ENCODE peak calls at places on chromosomes 7 and 10, in eight cellular contexts. N is naive B cell, K is KG1, E is COR-L47, V is nephron progenitor cell, S is stromal cell of bone marrow, Y is cardiac muscle cell, F is amniotic stem cell. L is an unnamed sample.

GRCh38 chr10:48496831-48497792 is 107.8 kb downstream of the ARHGAP22 start:
- DNase-seq in N (no peak), K (no peak), E (no peak), V (no peak), S (peak), Y (peak), F (peak), L (no peak)

GRCh38 chr7:151175793-151176311 is 8.4 kb upstream of the GBX1 start:
- DNase-seq in N (no peak), K (no peak), E (no peak), V (no peak), S (no peak), Y (no peak), F (no peak), L (no peak)

GRCh38 chr7:139735466-139735865 is 42.3 kb downstream of the HIPK2 start:
- DNase-seq in N (no peak), K (no peak), E (no peak), V (no peak), S (no peak), Y (no peak), F (no peak), L (no peak)

GRCh38 chr10:96967847-96968246 is 135.7 kb downstream of the LCOR start:
- DNase-seq in N (no peak), K (no peak), E (no peak), V (no peak), S (no peak), Y (no peak), F (no peak), L (no peak)

GRCh38 chr10:71837085-71837827 is 13.8 kb downstream of the PSAP start:
- DNase-seq in N (no peak), K (no peak), E (no peak), V (peak), S (no peak), Y (no peak), F (no peak), L (no peak)

GRCh38 chr7:55251313-55251712 is 113.8 kb upstream of the LANCL2 start:
- DNase-seq in N (no peak), K (no peak), E (no peak), V (no peak), S (no peak), Y (no peak), F (no peak), L (no peak)

GRCh38 chr10:132248455-132249231 is 59.1 kb downstream of the STK32C start:
- DNase-seq in N (peak), K (no peak), E (peak), V (peak), S (no peak), Y (peak), F (no peak), L (peak)

GRCh38 chr10:17523917-17524316 is 69.5 kb upstream of the ST8SIA6 start:
- DNase-seq in N (no peak), K (no peak), E (no peak), V (no peak), S (no peak), Y (no peak), F (no peak), L (no peak)

GRCh38 chr7:84207025-84207424 is 12.4 kb upstream of the SEMA3A start:
- DNase-seq in N (no peak), K (no peak), E (peak), V (no peak), S (no peak), Y (no peak), F (no peak), L (no peak)

GRCh38 chr10:71486465-71487114 is 89.9 kb downstream of the CDH23 start:
- DNase-seq in N (no peak), K (peak), E (no peak), V (peak), S (peak), Y (peak), F (no peak), L (peak)

GRCh38 chr10:60473557-60473956 is 83.9 kb upstream of the ANK3 start:
- DNase-seq in N (no peak), K (no peak), E (no peak), V (no peak), S (no peak), Y (no peak), F (no peak), L (no peak)

GRCh38 chr10:101014966-101015581 is 15.5 kb downstream of the LZTS2 start:
- DNase-seq in N (no peak), K (no peak), E (no peak), V (no peak), S (peak), Y (peak), F (peak), L (no peak)

GRCh38 chr7:26360606-26361005 is 68.9 kb downstream of the SNX10 start:
- DNase-seq in N (peak), K (no peak), E (no peak), V (no peak), S (no peak), Y (no peak), F (no peak), L (no peak)

GRCh38 chr10:25028711-25029110 is 12.3 kb downstream of the THNSL1 start:
- DNase-seq in N (no peak), K (no peak), E (no peak), V (no peak), S (no peak), Y (no peak), F (no peak), L (no peak)

GRCh38 chr7:151243411-151244155 is 4.9 kb downstream of the SMARCD3 start:
- DNase-seq in N (peak), K (no peak), E (peak), V (no peak), S (no peak), Y (no peak), F (no peak), L (peak)

GRCh38 chr7:87858427-87859100 is 17.6 kb downstream of the SLC25A40 start:
- DNase-seq in N (no peak), K (no peak), E (no peak), V (no peak), S (no peak), Y (no peak), F (no peak), L (no peak)

GRCh38 chr7:83153419-83153818 is 9.3 kb downstream of the PCLO start:
- DNase-seq in N (no peak), K (no peak), E (no peak), V (no peak), S (no peak), Y (no peak), F (no peak), L (no peak)

GRCh38 chr10:28872592-28873165 is 195.4 kb downstream of the BAMBI start:
- DNase-seq in N (no peak), K (no peak), E (no peak), V (no peak), S (no peak), Y (peak), F (no peak), L (no peak)

GRCh38 chr10:23291551-23292334 is 52.9 kb downstream of the C10orf67 start:
- DNase-seq in N (no peak), K (no peak), E (no peak), V (no peak), S (no peak), Y (no peak), F (no peak), L (peak)

GRCh38 chr10:124497196-124497990 is 35.8 kb downstream of the LHPP start:
- DNase-seq in N (no peak), K (no peak), E (no peak), V (no peak), S (no peak), Y (no peak), F (no peak), L (no peak)

GRCh38 chr10:12819071-12819470 is 182.4 kb downstream of the CCDC3 start:
- DNase-seq in N (no peak), K (no peak), E (no peak), V (no peak), S (no peak), Y (no peak), F (no peak), L (no peak)

GRCh38 chr7:47453093-47454056 is 128.5 kb downstream of the TNS3 start:
- DNase-seq in N (no peak), K (no peak), E (peak), V (no peak), S (peak), Y (peak), F (peak), L (peak)

GRCh38 chr10:72170263-72170662 is 45.5 kb upstream of the ANAPC16 start:
- DNase-seq in N (no peak), K (no peak), E (no peak), V (no peak), S (no peak), Y (no peak), F (no peak), L (no peak)

GRCh38 chr10:102003541-102003940 is 52.4 kb downstream of the ARMH3 start:
- DNase-seq in N (no peak), K (no peak), E (peak), V (no peak), S (peak), Y (peak), F (no peak), L (no peak)

GRCh38 chr7:130393095-130393494 is 12.8 kb downstream of the CPA1 start:
- DNase-seq in N (no peak), K (no peak), E (no peak), V (no peak), S (peak), Y (peak), F (no peak), L (no peak)

GRCh38 chr7:90560730-90561129 is 35.4 kb upstream of the CDK14 start:
- DNase-seq in N (no peak), K (no peak), E (no peak), V (no peak), S (peak), Y (peak), F (no peak), L (no peak)

GRCh38 chr7:155584763-155585531 is 38.6 kb upstream of the CNPY1 start:
- DNase-seq in N (no peak), K (peak), E (no peak), V (no peak), S (peak), Y (peak), F (peak), L (no peak)

GRCh38 chr10:43076876-43077420 is at the start of gene RET:
- DNase-seq in N (no peak), K (no peak), E (no peak), V (peak), S (no peak), Y (no peak), F (no peak), L (no peak)

GRCh38 chr10:34674169-34674568 is 140.9 kb downstream of the PARD3 start:
- DNase-seq in N (no peak), K (no peak), E (no peak), V (no peak), S (no peak), Y (no peak), F (no peak), L (no peak)

GRCh38 chr10:95814011-95814727 is 58.2 kb downstream of the ENTPD1 start:
- DNase-seq in N (no peak), K (no peak), E (no peak), V (no peak), S (peak), Y (peak), F (peak), L (no peak)

GRCh38 chr7:36312064-36312914 is 77.4 kb upstream of the ANLN start:
- DNase-seq in N (no peak), K (no peak), E (no peak), V (peak), S (no peak), Y (no peak), F (no peak), L (no peak)

GRCh38 chr10:25113231-25114035 is 61.4 kb upstream of the GPR158 start:
- DNase-seq in N (peak), K (peak), E (peak), V (peak), S (peak), Y (peak), F (peak), L (peak)